ENCODE peak calls at places on chromosomes 16 and 17, in ten cellular contexts. P is cardiac muscle cell; E is CD8-positive, alpha-beta T cell; G is AG04449; B is IMR-90; S is HL-60; I is tibial artery; V is Peyer's patch; X is fibroblast of mammary gland; J is GM06990. W is an unnamed sample.

GRCh38 chr16:54936086-54936978 is 5.7 kb downstream of the IRX5 start:
- DNase-seq in J (no peak), X (peak; percentile 57), V (no peak), I (no peak), B (no peak), E (no peak), S (peak; percentile 78), G (no peak), P (peak; percentile 22), W (no peak)

GRCh38 chr16:920722-921121 is 50.1 kb downstream of the LMF1 start:
- DNase-seq in J (no peak), V (no peak), S (no peak), I (peak; percentile 47), E (no peak), B (peak; percentile 21), X (peak; percentile 2), G (peak; percentile 7), P (peak; percentile 15), W (no peak)

GRCh38 chr16:30473231-30474061 is 904 bp downstream of the ITGAL start:
- DNase-seq in E (peak; percentile 37), J (peak; percentile 53), X (no peak), B (no peak), G (no peak), V (peak; percentile 68), S (peak; percentile 76), P (no peak), I (no peak), W (no peak)

GRCh38 chr17:17757391-17757791 is 76.1 kb downstream of the RAI1 start:
- DNase-seq in I (no peak), J (peak; percentile 72), B (no peak), V (peak; percentile 75), S (peak; percentile 66), E (no peak), G (no peak), X (no peak), P (no peak), W (no peak)

GRCh38 chr16:88662222-88662842 is 559 bp downstream of the MVD start:
- DNase-seq in S (no peak), P (no peak), G (no peak), B (no peak), I (no peak), E (no peak), V (no peak), X (no peak), J (peak; percentile 51), W (no peak)

GRCh38 chr16:1941924-1942809 is 832 bp downstream of the MSRB1 start:
- DNase-seq in I (no peak), P (peak; percentile 40), J (no peak), S (peak; percentile 97), V (no peak), G (no peak), E (no peak), X (peak; percentile 41), B (no peak), W (no peak)

GRCh38 chr16:85207357-85207921 is 95.2 kb upstream of the CIBAR2 start:
- DNase-seq in V (no peak), B (peak; percentile 87), J (no peak), E (no peak), X (peak; percentile 56), G (no peak), P (no peak), S (no peak), I (no peak), W (no peak)

GRCh38 chr17:29585080-29585751 is 4.2 kb downstream of the GIT1 start:
- DNase-seq in B (no peak), P (peak; percentile 45), E (no peak), X (no peak), V (peak; percentile 54), J (no peak), S (no peak), G (no peak), I (no peak), W (no peak)

DNA sequence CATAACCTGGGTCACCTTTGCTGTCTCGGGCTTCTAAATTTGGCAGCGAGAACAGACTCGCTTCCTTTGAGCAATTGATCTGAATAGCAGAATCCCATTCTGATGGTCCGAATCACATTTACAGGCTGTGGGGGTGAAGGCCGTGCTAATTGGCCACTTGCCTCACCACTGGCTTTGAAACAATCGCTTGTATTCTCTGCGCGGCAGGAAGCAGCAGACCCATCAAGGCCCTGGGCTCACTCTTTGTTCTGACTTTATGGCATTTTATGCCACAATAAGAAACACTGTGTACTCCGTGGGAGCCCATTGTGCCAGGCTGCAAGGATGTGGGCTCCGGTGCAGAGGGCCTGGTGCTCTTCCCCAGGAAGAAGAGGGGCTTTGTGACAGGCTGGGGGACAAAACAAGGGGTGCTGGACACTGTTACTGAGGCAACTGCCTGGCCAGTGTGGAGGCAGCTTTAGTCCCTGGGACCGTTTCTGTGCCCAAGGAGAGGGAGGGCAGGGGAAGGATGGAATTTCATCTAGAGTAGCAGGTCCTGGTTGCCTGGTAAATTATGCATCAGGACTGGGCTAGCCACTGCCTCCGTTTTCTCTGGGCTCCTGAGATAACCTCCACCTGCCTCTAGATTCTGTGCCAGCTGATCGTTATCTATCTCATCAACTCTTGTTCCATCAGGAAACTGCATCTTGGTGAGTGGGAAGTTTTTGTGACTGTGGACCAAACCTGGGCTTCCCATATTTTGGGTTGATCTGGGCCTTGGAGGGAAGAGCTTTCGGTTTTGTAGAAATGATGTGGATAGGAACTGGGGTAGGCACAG is 78.5 kb downstream of the MRC2 start:
- DNase-seq in S (no peak), V (no peak), X (peak; percentile 42), P (peak; percentile 56), I (no peak), B (peak; percentile 47), G (no peak), J (no peak), E (no peak), W (no peak)
- H3K4me3 ChIP-seq in S (no peak overlapping the region), V (no peak overlapping the region), X (peak overlapping the region; percentile 62), P (peak overlapping the region; percentile 69), I (no peak overlapping the region), B (peak overlapping the region; percentile 81), G (peak overlapping the region; percentile 62), J (no peak overlapping the region), E (no peak overlapping the region), W (no peak overlapping the region)

GRCh38 chr16:56933266-56933619 is 1.3 kb downstream of the HERPUD1 start:
- DNase-seq in I (no peak), G (no peak), E (no peak), V (no peak), P (no peak), X (no peak), B (no peak), J (no peak), S (no peak), W (no peak)

GRCh38 chr16:56931253-56931768 is 631 bp upstream of the HERPUD1 start:
- DNase-seq in I (peak; percentile 31), B (no peak), G (no peak), J (no peak), S (no peak), E (no peak), X (peak; percentile 16), P (no peak), V (peak; percentile 78), W (no peak)

GRCh38 chr16:56930516-56931252 is 1.3 kb upstream of the HERPUD1 start:
- DNase-seq in X (no peak), E (no peak), S (no peak), P (no peak), G (no peak), B (no peak), J (no peak), I (no peak), V (no peak), W (no peak)

GRCh38 chr16:56932588-56933265 is 785 bp downstream of the HERPUD1 start:
- DNase-seq in I (peak; percentile 94), X (peak; percentile 78), V (peak; percentile 90), P (peak; percentile 81), E (peak; percentile 31), G (no peak), B (peak; percentile 69), S (peak; percentile 85), J (peak; percentile 72), W (peak; percentile 56)

GRCh38 chr16:56931769-56932587 is at the start of gene HERPUD1:
- DNase-seq in J (peak; percentile 100), P (peak; percentile 99), S (peak; percentile 99), V (peak; percentile 99), G (peak; percentile 82), I (peak; percentile 98), E (peak; percentile 98), X (peak; percentile 96), B (peak; percentile 97), W (peak; percentile 89)
- TF ChIP-seq CTCF in J (no peak), P (peak; percentile 11), S (no peak), V (no peak), G (peak; percentile 2), I (peak; percentile 23), E (no peak), X (no peak), B (no peak), W (no peak)

DNA sequence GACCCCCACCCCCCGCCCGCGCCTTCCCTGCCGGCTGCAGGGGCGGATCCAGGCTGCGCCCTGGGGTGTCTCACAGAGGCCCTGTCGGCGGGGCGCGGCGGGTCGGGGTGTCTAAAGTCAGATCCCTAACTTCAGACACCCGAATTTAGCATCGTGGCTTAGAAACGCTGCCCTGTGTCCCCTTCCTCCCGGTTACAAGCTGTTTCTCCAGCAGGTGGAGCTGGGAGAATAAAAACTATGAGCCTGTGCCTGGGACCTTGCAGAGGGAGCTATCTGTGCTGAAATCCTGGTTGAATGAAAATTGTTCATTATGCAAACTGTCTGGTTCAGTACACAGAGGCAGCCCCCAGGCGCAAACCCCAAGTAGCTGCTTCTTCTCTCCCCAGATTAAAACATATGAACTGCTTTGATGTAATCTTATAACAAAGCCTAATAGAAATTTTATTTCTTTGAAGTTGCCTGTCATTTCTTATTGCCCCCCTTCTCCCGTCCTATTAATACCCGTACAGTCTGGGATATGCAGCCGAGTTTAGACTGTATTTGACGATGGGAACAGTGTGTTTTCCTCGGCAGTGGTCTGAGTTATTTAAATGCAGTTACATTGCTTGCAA is 79.0 kb downstream of the RPA1 start:
- DNase-seq in V (peak; percentile 71), P (peak; percentile 83), J (no peak), S (peak; percentile 53), G (peak; percentile 14), I (peak; percentile 69), E (no peak), B (peak; percentile 73), X (peak; percentile 77), W (no peak)
- H3K4me3 ChIP-seq in V (no peak overlapping the region), P (peak overlapping the region; percentile 22), J (peak overlapping the region; percentile 27), S (no peak overlapping the region), G (peak overlapping the region; percentile 44), I (no peak overlapping the region), E (peak overlapping the region; percentile 43), B (no peak overlapping the region), X (no peak overlapping the region), W (peak overlapping the region; percentile 46)

DNA sequence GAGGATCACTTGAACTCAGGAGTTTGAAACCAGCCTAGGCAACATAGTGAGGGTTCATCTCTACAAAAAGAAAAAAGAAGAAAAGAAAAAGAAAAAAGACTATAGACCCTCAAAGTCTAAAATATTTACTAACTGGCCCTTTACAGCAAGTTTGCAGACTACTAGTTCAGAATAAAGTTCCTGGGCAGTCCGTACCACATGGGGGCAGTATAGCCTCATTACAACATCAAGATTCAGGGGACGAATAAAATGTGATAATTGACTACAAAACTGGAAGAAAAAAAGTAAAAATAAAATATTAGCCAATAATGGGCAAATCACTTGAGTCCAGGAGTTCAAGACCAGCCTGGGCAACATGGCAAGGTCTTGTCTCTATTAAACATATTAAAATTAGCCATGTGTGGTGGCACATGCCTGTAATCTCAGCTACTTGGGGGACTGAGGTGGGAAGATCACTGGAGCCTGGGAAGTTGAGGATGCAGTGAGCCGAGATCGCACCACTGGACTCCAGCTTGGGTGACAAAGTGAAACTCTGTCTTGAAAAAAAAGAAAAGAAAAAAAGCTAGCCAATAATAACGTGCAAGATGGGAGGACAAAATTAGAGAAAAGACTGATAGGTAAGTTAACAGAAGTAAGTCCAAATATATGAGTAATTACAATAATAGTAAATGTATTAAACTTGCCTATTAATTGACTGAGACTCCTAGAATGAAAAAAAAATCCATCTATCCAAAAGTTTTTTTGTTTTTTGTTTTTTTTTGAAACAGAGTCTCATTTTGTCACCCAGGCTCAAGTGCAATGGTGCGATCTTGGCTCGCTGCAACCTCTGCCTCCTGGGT is 129.4 kb upstream of the SEC14L1 start:
- DNase-seq in J (no peak), G (no peak), V (peak; percentile 74), B (peak; percentile 31), E (peak; percentile 21), I (no peak), X (peak; percentile 52), S (peak; percentile 28), P (peak; percentile 70), W (no peak)
- TF ChIP-seq CTCF in J (peak; percentile 59), G (peak; percentile 33), V (no peak), B (peak; percentile 59), E (peak; percentile 81), I (no peak), X (peak; percentile 77), S (peak; percentile 49), P (peak; percentile 77), W (peak; percentile 77)

W was measured in retinal pigment epithelial cell.